ENCODE peak calls at places on chromosomes 3 and 15, in eight cellular contexts. F, L, V, D, O, I, U and G are unnamed samples.

GRCh38 chr15:52005748-52006701 is 13.0 kb upstream of the MAPK6 start:
- DNase-seq in F (peak; percentile 70), L (no peak), V (no peak), D (no peak), O (no peak), I (no peak), U (no peak), G (no peak)

GRCh38 chr15:35713733-35714132 is 167.8 kb upstream of the DPH6 start:
- DNase-seq in F (no peak), L (no peak), V (no peak), D (no peak), O (no peak), I (no peak), U (no peak), G (no peak)

GRCh38 chr3:40827942-40828688 is 303.4 kb downstream of the ZNF621 start:
- DNase-seq in F (no peak), L (no peak), V (peak; percentile 79), D (peak; percentile 80), O (no peak), I (no peak), U (peak; percentile 45), G (no peak)

GRCh38 chr3:37686225-37686624 is 175.5 kb upstream of the CTDSPL start:
- DNase-seq in F (no peak), L (no peak), V (no peak), D (no peak), O (peak; percentile 40), I (no peak), U (no peak), G (no peak)

GRCh38 chr15:71273731-71274447 is 158.6 kb downstream of the THSD4 start:
- DNase-seq in F (no peak), L (no peak), V (no peak), D (no peak), O (no peak), I (no peak), U (no peak), G (no peak)

GRCh38 chr3:116759316-116759715 is 49.7 kb downstream of the TUSC7 start:
- DNase-seq in F (no peak), L (no peak), V (no peak), D (no peak), O (no peak), I (no peak), U (no peak), G (no peak)

GRCh38 chr3:51378726-51379125 is 6.4 kb upstream of the MANF start:
- DNase-seq in F (no peak), L (peak; percentile 42), V (peak; percentile 25), D (no peak), O (no peak), I (no peak), U (no peak), G (no peak)

GRCh38 chr15:70286110-70286806 is 188.5 kb upstream of the TLE3 start:
- DNase-seq in F (no peak), L (no peak), V (no peak), D (no peak), O (peak; percentile 9), I (no peak), U (peak; percentile 65), G (no peak)

GRCh38 chr15:67383903-67384302 is 129.3 kb downstream of the IQCH start:
- DNase-seq in F (no peak), L (no peak), V (no peak), D (no peak), O (no peak), I (no peak), U (no peak), G (no peak)

GRCh38 chr3:72338942-72339749 is 509.1 kb downstream of the SHQ1 start:
- DNase-seq in F (peak; percentile 41), L (peak; percentile 71), V (no peak), D (no peak), O (no peak), I (peak; percentile 13), U (peak; percentile 48), G (no peak)

GRCh38 chr3:181921220-181921619 is 209.5 kb downstream of the SOX2 start:
- DNase-seq in F (no peak), L (no peak), V (no peak), D (no peak), O (no peak), I (no peak), U (no peak), G (no peak)

GRCh38 chr3:66153471-66153870 is 67.3 kb upstream of the SLC25A26 start:
- DNase-seq in F (no peak), L (no peak), V (no peak), D (no peak), O (peak; percentile 26), I (no peak), U (no peak), G (no peak)

GRCh38 chr3:180804871-180805430 is 107.5 kb upstream of the FXR1 start:
- DNase-seq in F (peak; percentile 29), L (no peak), V (no peak), D (no peak), O (peak; percentile 92), I (no peak), U (no peak), G (no peak)

GRCh38 chr3:66432041-66432766 is 68.6 kb downstream of the LRIG1 start:
- DNase-seq in F (no peak), L (no peak), V (no peak), D (no peak), O (no peak), I (no peak), U (no peak), G (no peak)

GRCh38 chr3:136235545-136235944 is 14.6 kb upstream of the PCCB start:
- DNase-seq in F (no peak), L (no peak), V (no peak), D (no peak), O (no peak), I (no peak), U (no peak), G (no peak)

GRCh38 chr15:68054658-68055223 is 626 bp downstream of the PIAS1 start:
- DNase-seq in F (peak; percentile 44), L (peak; percentile 92), V (peak; percentile 81), D (peak; percentile 81), O (peak; percentile 90), I (no peak), U (peak; percentile 80), G (peak; percentile 36)

GRCh38 chr3:4392992-4393391 is 74.1 kb downstream of the SUMF1 start:
- DNase-seq in F (no peak), L (no peak), V (no peak), D (no peak), O (no peak), I (no peak), U (no peak), G (no peak)

GRCh38 chr3:184015381-184016019 is 2.2 kb downstream of the ABCC5 start:
- DNase-seq in F (no peak), L (no peak), V (no peak), D (no peak), O (no peak), I (no peak), U (no peak), G (no peak)

GRCh38 chr15:93231261-93231939 is 142.4 kb upstream of the RGMA start:
- DNase-seq in F (no peak), L (no peak), V (no peak), D (no peak), O (no peak), I (no peak), U (no peak), G (no peak)

GRCh38 chr3:168839692-168840091 is 744.0 kb upstream of the GOLIM4 start:
- DNase-seq in F (no peak), L (no peak), V (no peak), D (no peak), O (peak; percentile 47), I (no peak), U (no peak), G (no peak)

GRCh38 chr15:45314960-45315359 is 62.9 kb downstream of the SLC28A2 start:
- DNase-seq in F (no peak), L (no peak), V (no peak), D (no peak), O (peak; percentile 78), I (no peak), U (no peak), G (no peak)
- TF ChIP-seq CTCF in F (no peak), L (peak; percentile 13), V (no peak), D (no peak), O (peak; percentile 66), I (peak; percentile 63), U (no peak), G (no peak)

GRCh38 chr3:186788482-186789370 is 5.3 kb downstream of the EIF4A2 start:
- DNase-seq in F (no peak), L (no peak), V (no peak), D (no peak), O (no peak), I (no peak), U (no peak), G (no peak)
- TF ChIP-seq POLR2AphosphoS5 in F (no peak), L (no peak), V (no peak), D (no peak), O (no peak), I (no peak), U (no peak), G (no peak)

DNA sequence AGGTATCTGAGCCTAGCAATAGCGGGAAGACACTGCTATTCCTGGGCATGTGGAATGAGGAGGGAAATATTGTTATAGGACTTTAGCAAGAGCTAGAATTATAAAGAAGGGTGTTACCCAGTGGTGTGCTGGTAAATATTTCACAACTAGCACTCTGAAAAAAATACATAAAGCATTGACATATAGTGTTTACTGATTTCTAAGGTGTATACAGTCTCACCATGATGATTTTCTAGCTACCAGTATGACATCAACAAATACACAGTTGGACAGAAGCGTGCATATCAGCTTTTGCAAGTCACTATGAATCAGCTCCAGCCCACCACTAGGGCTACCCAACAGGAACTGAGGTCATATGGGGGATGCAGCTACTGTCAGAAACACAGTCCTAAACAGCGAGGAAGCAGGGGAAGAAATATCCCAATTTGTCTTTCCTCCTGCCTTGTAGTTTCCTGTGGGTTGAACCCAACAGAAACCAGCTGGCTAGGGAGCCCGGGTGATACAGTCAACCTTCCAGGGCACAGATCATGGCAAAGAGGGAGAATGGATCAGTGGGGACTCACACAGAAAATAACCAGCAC is 39.6 kb downstream of the HGD start:
- DNase-seq in F (no peak), L (no peak), V (no peak), D (no peak), O (no peak), I (no peak), U (no peak), G (no peak)
- TF ChIP-seq CTCF in F (no peak), L (no peak), V (no peak), D (no peak), O (no peak), I (no peak), U (no peak), G (no peak)

GRCh38 chr3:64213224-64213893 is 11.9 kb downstream of the PRICKLE2 start:
- DNase-seq in F (no peak), L (no peak), V (no peak), D (no peak), O (no peak), I (no peak), U (no peak), G (no peak)

GRCh38 chr3:64207289-64208086 is 17.8 kb downstream of the PRICKLE2 start:
- DNase-seq in F (no peak), L (no peak), V (no peak), D (no peak), O (no peak), I (no peak), U (no peak), G (no peak)

GRCh38 chr3:64214697-64215018 is 10.6 kb downstream of the PRICKLE2 start:
- DNase-seq in F (no peak), L (no peak), V (peak; percentile 82), D (peak; percentile 79), O (no peak), I (no peak), U (peak; percentile 40), G (no peak)

GRCh38 chr3:64214002-64214696 is 11.1 kb downstream of the PRICKLE2 start:
- DNase-seq in F (no peak), L (no peak), V (no peak), D (peak; percentile 90), O (no peak), I (no peak), U (no peak), G (peak; percentile 78)

GRCh38 chr3:64209866-64210609 is 15.2 kb downstream of the PRICKLE2 start:
- DNase-seq in F (no peak), L (no peak), V (peak; percentile 82), D (peak; percentile 95), O (no peak), I (no peak), U (peak; percentile 40), G (no peak)
- TF ChIP-seq POLR2AphosphoS5 in F (no peak), L (peak; percentile 24), V (no peak), D (peak; percentile 34), O (no peak), I (no peak), U (no peak), G (peak; percentile 69)